ENCODE peak calls at places on chromosomes 3 and 15, in four cellular contexts. W is NCI-H1417; N is activated naive CD4-positive, alpha-beta T cell treated with anti-CD3 and anti-CD28 coated beads, Interleukin-2, amount 50 U/mL, for 16 hours; A is sigmoid colon. L is an unnamed sample.

GRCh38 chr15:83446904-83447708 is at the start of gene SH3GL3:
- DNase-seq in W (peak), N (peak), A (peak), L (peak)

GRCh38 chr3:31729082-31729481 is 196.4 kb downstream of the STT3B start:
- DNase-seq in W (no peak), A (no peak), N (no peak), L (no peak)

GRCh38 chr15:67508367-67508766 is 12.6 kb upstream of the C15orf61 start:
- DNase-seq in N (no peak), A (no peak), W (no peak), L (no peak)

GRCh38 chr15:91694829-91695205 is 158.7 kb upstream of the SLCO3A1 start:
- DNase-seq in W (no peak), A (peak), N (no peak), L (no peak)

GRCh38 chr3:179961081-179962078 is 75.4 kb downstream of the PEX5L start:
- DNase-seq in N (no peak), W (peak), A (no peak), L (peak)

GRCh38 chr3:195255176-195255500 is 15.8 kb downstream of the XXYLT1 start:
- DNase-seq in W (no peak), N (no peak), A (peak), L (no peak)

GRCh38 chr15:51750942-51751686 is at the start of gene TMOD2:
- DNase-seq in N (peak), W (peak), A (peak), L (peak)

GRCh38 chr3:127011270-127011992 is 28.5 kb downstream of the PLXNA1 start:
- DNase-seq in N (no peak), A (no peak), W (no peak), L (no peak)

GRCh38 chr15:74170845-74171578 is 2.5 kb upstream of the ISLR start:
- DNase-seq in N (no peak), A (peak), W (no peak), L (peak)

GRCh38 chr3:129560931-129561594 is 18.1 kb downstream of the H1-8 start:
- DNase-seq in W (peak), N (no peak), A (peak), L (no peak)

GRCh38 chr3:18988619-18989229 is 159.6 kb upstream of the KCNH8 start:
- DNase-seq in W (peak), N (no peak), A (no peak), L (peak)

GRCh38 chr3:52689151-52689550 is 3.3 kb downstream of the GNL3 start:
- DNase-seq in A (no peak), W (no peak), N (no peak), L (no peak)

GRCh38 chr15:35054380-35054779 is 30.7 kb downstream of the NANOGP8 start:
- DNase-seq in N (no peak), W (no peak), A (no peak), L (no peak)

GRCh38 chr3:156674911-156675743 is 737 bp downstream of the TIPARP start:
- DNase-seq in W (peak), N (peak), A (peak), L (peak)

GRCh38 chr3:114365268-114365667 is 71.4 kb downstream of the TIGIT start:
- DNase-seq in N (no peak), A (no peak), W (no peak), L (no peak)

GRCh38 chr15:58042006-58042405 is 23.5 kb downstream of the ALDH1A2 start:
- DNase-seq in W (no peak), A (no peak), N (no peak), L (no peak)

GRCh38 chr15:56339594-56339993 is 25.6 kb upstream of the TEX9 start:
- DNase-seq in W (no peak), A (no peak), N (no peak), L (no peak)

GRCh38 chr3:46729038-46729437 is 11.4 kb upstream of the PRSS50 start:
- DNase-seq in W (no peak), N (no peak), A (no peak), L (no peak)

GRCh38 chr15:48324949-48325348 is 6.3 kb upstream of the DUT start:
- DNase-seq in W (no peak), A (no peak), N (no peak), L (peak)

GRCh38 chr3:168671091-168671490 is 575.4 kb upstream of the GOLIM4 start:
- DNase-seq in N (no peak), W (no peak), A (no peak), L (peak)

GRCh38 chr3:114152519-114153151 is 26.2 kb downstream of the DRD3 start:
- DNase-seq in W (peak), A (peak), N (peak), L (peak)

GRCh38 chr3:112133606-112134334 is 722 bp upstream of the GCSAM start:
- DNase-seq in A (no peak), N (no peak), W (no peak), L (no peak)

GRCh38 chr3:194521514-194522260 is 34.9 kb upstream of the ATP13A3 start:
- DNase-seq in N (no peak), A (no peak), W (no peak), L (no peak)

GRCh38 chr3:37941608-37942540 is 48.7 kb upstream of the VILL start:
- DNase-seq in N (no peak), W (no peak), A (no peak), L (no peak)

GRCh38 chr3:126999383-126999782 is 16.5 kb downstream of the PLXNA1 start:
- DNase-seq in A (no peak), N (no peak), W (no peak), L (no peak)

GRCh38 chr3:141894524-141895176 is 18.2 kb downstream of the ATP1B3 start:
- DNase-seq in N (no peak), W (no peak), A (no peak), L (no peak)

GRCh38 chr3:129619726-129620162 is 13.3 kb upstream of the PLXND1 start:
- DNase-seq in N (no peak), W (no peak), A (no peak), L (no peak)

GRCh38 chr3:124607163-124607562 is 123.1 kb upstream of the UMPS start:
- DNase-seq in W (no peak), A (no peak), N (no peak), L (no peak)

GRCh38 chr3:63580151-63580550 is 72.3 kb upstream of the SNTN start:
- DNase-seq in A (no peak), N (no peak), W (no peak), L (no peak)

GRCh38 chr3:148582126-148582525 is 115.6 kb upstream of the AGTR1 start:
- DNase-seq in N (no peak), W (no peak), A (no peak), L (no peak)

GRCh38 chr3:36380171-36381031 is at the start of gene STAC:
- DNase-seq in A (no peak), N (no peak), W (peak), L (peak)

GRCh38 chr3:124059580-124059979 is 67.7 kb upstream of the ROPN1 start:
- DNase-seq in N (no peak), A (no peak), W (no peak), L (no peak)